ENCODE peak calls at places on chromosomes 5 and 9, in eight cellular contexts. E, Q, K, A, O, M, I and H are unnamed samples.

GRCh38 chr5:79062431-79062830 is 7.0 kb downstream of the DMGDH start:
- DNase-seq in E (no peak), K (no peak), A (no peak), Q (no peak), I (no peak), M (no peak), O (no peak), H (no peak)

GRCh38 chr9:101315129-101315459 is 69.7 kb downstream of the BAAT start:
- DNase-seq in Q (no peak), O (no peak), A (no peak), E (no peak), M (no peak), I (no peak), K (no peak), H (no peak)

GRCh38 chr9:127858041-127858512 is 3.6 kb upstream of the ENG start:
- DNase-seq in I (no peak), Q (peak; percentile 23), E (no peak), K (peak; percentile 87), M (no peak), O (peak; percentile 84), A (no peak), H (no peak)

GRCh38 chr5:180718810-180719453 is 20.9 kb downstream of the OR2Y1 start:
- DNase-seq in O (no peak), I (no peak), A (no peak), Q (peak; percentile 54), M (no peak), E (no peak), K (no peak), H (peak; percentile 69)

GRCh38 chr5:54470191-54470590 is 14.7 kb downstream of the HSPB3 start:
- DNase-seq in E (no peak), M (no peak), I (no peak), A (no peak), K (no peak), O (no peak), Q (peak; percentile 72), H (no peak)

GRCh38 chr5:78610163-78610583 is 38.4 kb downstream of the LHFPL2 start:
- DNase-seq in A (no peak), M (no peak), Q (peak; percentile 86), K (peak; percentile 72), I (no peak), O (no peak), E (peak; percentile 71), H (no peak)

GRCh38 chr9:129702563-129702962 is 37.1 kb downstream of the PRRX2 start:
- DNase-seq in E (peak; percentile 88), O (no peak), I (peak; percentile 71), M (no peak), Q (peak; percentile 97), A (no peak), K (peak; percentile 85), H (no peak)

GRCh38 chr9:123033864-123034598 is 564 bp downstream of the GPR21 start:
- DNase-seq in M (no peak), I (no peak), Q (no peak), K (no peak), E (no peak), A (no peak), O (no peak), H (no peak)

GRCh38 chr9:78777747-78778146 is 480.8 kb downstream of the PSAT1 start:
- DNase-seq in M (no peak), K (no peak), I (no peak), A (no peak), Q (no peak), O (no peak), E (no peak), H (peak; percentile 65)

GRCh38 chr5:134506054-134507039 is 19.1 kb upstream of the JADE2 start:
- DNase-seq in O (peak; percentile 84), E (peak; percentile 74), K (peak; percentile 70), I (peak; percentile 79), A (peak; percentile 76), M (no peak), Q (peak; percentile 11), H (peak; percentile 82)

GRCh38 chr5:137470111-137470920 is 28.8 kb downstream of the SPOCK1 start:
- DNase-seq in K (peak; percentile 76), A (no peak), E (peak; percentile 83), M (no peak), I (no peak), Q (peak; percentile 99), O (peak; percentile 81), H (no peak)

GRCh38 chr9:17856995-17857394 is 278.1 kb downstream of the SH3GL2 start:
- DNase-seq in M (no peak), K (no peak), E (no peak), Q (no peak), O (no peak), I (no peak), A (no peak), H (no peak)

DNA sequence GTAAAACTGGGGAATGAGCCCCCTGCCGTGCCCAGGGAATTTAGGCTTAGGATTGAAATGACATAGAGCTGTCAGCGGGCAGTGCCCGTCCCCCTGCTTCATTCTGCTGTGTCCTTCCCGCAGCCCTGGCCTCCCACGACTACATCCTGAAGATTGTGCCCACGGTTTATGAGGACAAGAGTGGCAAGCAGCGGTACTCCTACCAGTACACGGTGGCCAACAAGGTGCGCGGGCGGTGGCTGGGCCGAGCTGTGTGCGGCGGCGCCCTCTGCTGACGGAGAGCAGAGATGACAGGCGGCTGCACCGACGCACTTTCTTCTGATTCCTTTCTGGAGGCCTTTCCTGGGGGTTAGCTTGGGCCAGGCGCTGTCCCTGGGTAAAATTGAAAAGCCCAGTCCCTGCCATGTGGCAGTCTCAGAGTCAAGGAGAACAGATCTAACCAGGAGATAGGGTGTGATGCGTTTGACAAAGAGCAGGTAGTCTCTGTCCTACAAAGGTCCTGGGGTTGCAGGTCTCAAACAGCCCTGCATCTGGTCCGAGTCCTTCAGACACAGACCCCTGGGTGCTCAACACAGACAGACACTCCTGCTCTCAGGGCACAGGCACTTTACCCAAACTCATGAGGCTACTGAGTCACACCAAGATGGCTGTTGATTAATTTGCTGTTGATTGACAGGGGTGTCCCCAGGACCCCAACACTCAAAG is 26.8 kb upstream of the RPL26L1 start:
- DNase-seq in O (peak; percentile 85), A (peak; percentile 81), I (peak; percentile 80), M (peak; percentile 80), Q (peak; percentile 90), E (peak; percentile 87), K (peak; percentile 91), H (peak; percentile 79)
- H3K36me3 ChIP-seq in O (peaks cover 20% of the 10 kb centered on the region), A (no peaks in the 10 kb centered on the region), I (no peaks in the 10 kb centered on the region), M (peaks cover 13% of the 10 kb centered on the region), Q (no peaks in the 10 kb centered on the region), E (peaks cover 47% of the 10 kb centered on the region), K (peaks cover 55% of the 10 kb centered on the region), H (peaks cover 5% of the 10 kb centered on the region)

GRCh38 chr9:87670572-87671264 is 55.2 kb upstream of the CTSL start:
- DNase-seq in O (peak; percentile 53), I (peak; percentile 27), E (no peak), K (no peak), A (no peak), Q (no peak), M (no peak), H (no peak)

GRCh38 chr9:87668722-87669121 is 57.2 kb upstream of the CTSL start:
- DNase-seq in A (no peak), O (no peak), M (no peak), I (no peak), E (no peak), Q (no peak), K (no peak), H (no peak)

GRCh38 chr9:87667164-87667738 is 58.7 kb upstream of the CTSL start:
- DNase-seq in M (no peak), I (no peak), Q (peak; percentile 20), O (peak; percentile 51), K (no peak), E (no peak), A (no peak), H (peak; percentile 79)

GRCh38 chr9:87665516-87665915 is 60.4 kb upstream of the CTSL start:
- DNase-seq in K (no peak), E (no peak), Q (no peak), I (no peak), A (no peak), O (peak; percentile 55), M (no peak), H (no peak)

GRCh38 chr9:87668222-87668621 is 57.7 kb upstream of the CTSL start:
- DNase-seq in M (no peak), Q (no peak), E (no peak), A (no peak), O (peak; percentile 43), K (no peak), I (no peak), H (no peak)
- H3K36me3 ChIP-seq in M (no peaks in the 10 kb centered on the region), Q (no peaks in the 10 kb centered on the region), E (peaks cover 5% of the 10 kb centered on the region), A (no peaks in the 10 kb centered on the region), O (no peaks in the 10 kb centered on the region), K (no peaks in the 10 kb centered on the region), I (no peaks in the 10 kb centered on the region), H (peaks cover 37% of the 10 kb centered on the region)

GRCh38 chr5:151054713-151055112 is 26.1 kb downstream of the TNIP1 start:
- DNase-seq in E (no peak), Q (no peak), O (no peak), M (no peak), K (no peak), I (no peak), A (no peak), H (no peak)
- H3K36me3 ChIP-seq in E (peaks cover 82% of the 10 kb centered on the region), Q (peaks cover 12% of the 10 kb centered on the region), O (peaks cover 48% of the 10 kb centered on the region), M (peaks cover 64% of the 10 kb centered on the region), K (peaks cover 80% of the 10 kb centered on the region), I (peaks cover 3% of the 10 kb centered on the region), A (no peaks in the 10 kb centered on the region), H (no peaks in the 10 kb centered on the region)

GRCh38 chr9:89352874-89353649 is 34.8 kb downstream of the SECISBP2 start:
- DNase-seq in E (no peak), A (no peak), I (no peak), M (no peak), K (no peak), Q (no peak), O (no peak), H (no peak)
- H3K36me3 ChIP-seq in E (peaks cover 100% of the 10 kb centered on the region), A (peaks cover 33% of the 10 kb centered on the region), I (peaks cover 37% of the 10 kb centered on the region), M (peaks cover 76% of the 10 kb centered on the region), K (peaks cover 99% of the 10 kb centered on the region), Q (peaks cover 29% of the 10 kb centered on the region), O (peaks cover 80% of the 10 kb centered on the region), H (peaks cover 52% of the 10 kb centered on the region)

GRCh38 chr5:86795659-86796058 is 177.9 kb downstream of the COX7C start:
- DNase-seq in Q (no peak), I (no peak), K (no peak), A (no peak), E (no peak), O (no peak), M (no peak), H (no peak)
- H3K36me3 ChIP-seq in Q (no peaks in the 10 kb centered on the region), I (no peaks in the 10 kb centered on the region), K (no peaks in the 10 kb centered on the region), A (no peaks in the 10 kb centered on the region), E (no peaks in the 10 kb centered on the region), O (no peaks in the 10 kb centered on the region), M (no peaks in the 10 kb centered on the region), H (no peaks in the 10 kb centered on the region)

GRCh38 chr9:95010431-95010838 is 283.9 kb downstream of the AOPEP start:
- DNase-seq in A (no peak), K (no peak), O (no peak), I (no peak), E (no peak), Q (no peak), M (no peak), H (no peak)
- H3K36me3 ChIP-seq in A (no peaks in the 10 kb centered on the region), K (peaks cover 23% of the 10 kb centered on the region), O (peaks cover 74% of the 10 kb centered on the region), I (peaks cover 8% of the 10 kb centered on the region), E (peaks cover 13% of the 10 kb centered on the region), Q (peaks cover 70% of the 10 kb centered on the region), M (no peaks in the 10 kb centered on the region), H (peaks cover 3% of the 10 kb centered on the region)

GRCh38 chr5:151123897-151124751 is 33.5 kb downstream of the ANXA6 start:
- DNase-seq in K (peak; percentile 80), A (peak; percentile 76), I (peak; percentile 43), M (peak; percentile 53), E (peak; percentile 82), Q (peak; percentile 45), O (peak; percentile 78), H (no peak)
- H3K36me3 ChIP-seq in K (peaks cover 92% of the 10 kb centered on the region), A (no peaks in the 10 kb centered on the region), I (peaks cover 10% of the 10 kb centered on the region), M (peaks cover 73% of the 10 kb centered on the region), E (peaks cover 70% of the 10 kb centered on the region), Q (peaks cover 52% of the 10 kb centered on the region), O (peaks cover 75% of the 10 kb centered on the region), H (peaks cover 7% of the 10 kb centered on the region)

GRCh38 chr5:139283252-139284166 is 10.0 kb upstream of the MATR3 start:
- DNase-seq in A (no peak), E (no peak), Q (no peak), K (no peak), M (no peak), I (no peak), O (no peak), H (no peak)
- H3K36me3 ChIP-seq in A (no peaks in the 10 kb centered on the region), E (peaks cover 12% of the 10 kb centered on the region), Q (peaks cover 36% of the 10 kb centered on the region), K (peaks cover 13% of the 10 kb centered on the region), M (peaks cover 14% of the 10 kb centered on the region), I (peaks cover 30% of the 10 kb centered on the region), O (peaks cover 45% of the 10 kb centered on the region), H (peaks cover 69% of the 10 kb centered on the region)